ENCODE peak calls at places on chromosome 14, in four cellular contexts. One of them, this sample, is unnamed.

GRCh38 chr14:76958975-76959710 is 69.4 kb downstream of the IRF2BPL start:
- DNase-seq in fibroblast of the aortic adventitia: peak
- DNase-seq in astrocyte: peak
- DNase-seq in type B pancreatic cell: no peak
- DNase-seq in this sample: no peak

GRCh38 chr14:52937306-52937705 is 13.5 kb downstream of the FERMT2 start:
- DNase-seq in astrocyte: no peak
- DNase-seq in fibroblast of the aortic adventitia: no peak
- DNase-seq in type B pancreatic cell: no peak
- DNase-seq in this sample: no peak

GRCh38 chr14:52551696-52552062 is 626 bp downstream of the TXNDC16 start:
- DNase-seq in type B pancreatic cell: no peak
- DNase-seq in fibroblast of the aortic adventitia: peak
- DNase-seq in astrocyte: peak
- DNase-seq in this sample: peak

GRCh38 chr14:61812347-61813100 is 50.3 kb downstream of the SNAPC1 start:
- DNase-seq in fibroblast of the aortic adventitia: no peak
- DNase-seq in type B pancreatic cell: no peak
- DNase-seq in astrocyte: peak
- DNase-seq in this sample: peak

GRCh38 chr14:64704743-64705405 is 650 bp downstream of the PLEKHG3 start:
- DNase-seq in fibroblast of the aortic adventitia: no peak
- DNase-seq in type B pancreatic cell: no peak
- DNase-seq in astrocyte: no peak
- DNase-seq in this sample: no peak

GRCh38 chr14:80927385-80927989 is 14.1 kb downstream of the CEP128 start:
- DNase-seq in type B pancreatic cell: no peak
- DNase-seq in astrocyte: no peak
- DNase-seq in fibroblast of the aortic adventitia: no peak
- DNase-seq in this sample: no peak

GRCh38 chr14:77067632-77068514 is 30.2 kb upstream of the CIPC start:
- DNase-seq in type B pancreatic cell: peak
- DNase-seq in astrocyte: peak
- DNase-seq in fibroblast of the aortic adventitia: peak
- DNase-seq in this sample: peak

GRCh38 chr14:65239143-65239672 is 136.9 kb upstream of the MAX start:
- DNase-seq in type B pancreatic cell: no peak
- DNase-seq in fibroblast of the aortic adventitia: peak
- DNase-seq in astrocyte: peak
- DNase-seq in this sample: peak

GRCh38 chr14:88831285-88831684 is 6.8 kb downstream of the TTC8 start:
- DNase-seq in fibroblast of the aortic adventitia: peak
- DNase-seq in type B pancreatic cell: no peak
- DNase-seq in astrocyte: peak
- DNase-seq in this sample: peak

GRCh38 chr14:93232159-93232558 is 25.1 kb downstream of the UBR7 start:
- DNase-seq in astrocyte: no peak
- DNase-seq in fibroblast of the aortic adventitia: no peak
- DNase-seq in type B pancreatic cell: no peak
- DNase-seq in this sample: no peak

GRCh38 chr14:80390911-80391310 is 179.6 kb upstream of the DIO2 start:
- DNase-seq in type B pancreatic cell: no peak
- DNase-seq in astrocyte: peak
- DNase-seq in fibroblast of the aortic adventitia: peak
- DNase-seq in this sample: peak

GRCh38 chr14:69493038-69493437 is 8.5 kb downstream of the PLEKHD1 start:
- DNase-seq in fibroblast of the aortic adventitia: no peak
- DNase-seq in astrocyte: no peak
- DNase-seq in type B pancreatic cell: no peak
- DNase-seq in this sample: no peak

GRCh38 chr14:84343637-84344036 is 1186.3 kb upstream of the FLRT2 start:
- DNase-seq in astrocyte: peak
- DNase-seq in type B pancreatic cell: no peak
- DNase-seq in fibroblast of the aortic adventitia: peak
- DNase-seq in this sample: peak

GRCh38 chr14:20692111-20692751 is 3.7 kb downstream of the ANG start:
- DNase-seq in type B pancreatic cell: no peak
- DNase-seq in fibroblast of the aortic adventitia: no peak
- DNase-seq in astrocyte: no peak
- DNase-seq in this sample: no peak

GRCh38 chr14:100648474-100649172 is 61.4 kb upstream of the BEGAIN start:
- DNase-seq in type B pancreatic cell: no peak
- DNase-seq in astrocyte: no peak
- DNase-seq in fibroblast of the aortic adventitia: no peak
- DNase-seq in this sample: no peak

GRCh38 chr14:100644784-100645183 is 57.6 kb upstream of the BEGAIN start:
- DNase-seq in astrocyte: no peak
- DNase-seq in type B pancreatic cell: no peak
- DNase-seq in fibroblast of the aortic adventitia: no peak
- DNase-seq in this sample: no peak

GRCh38 chr14:100644383-100644782 is 57.2 kb upstream of the BEGAIN start:
- DNase-seq in type B pancreatic cell: no peak
- DNase-seq in fibroblast of the aortic adventitia: no peak
- DNase-seq in astrocyte: no peak
- DNase-seq in this sample: no peak

GRCh38 chr14:100645200-100645985 is 58.2 kb upstream of the BEGAIN start:
- DNase-seq in type B pancreatic cell: peak
- DNase-seq in fibroblast of the aortic adventitia: peak
- DNase-seq in astrocyte: peak
- DNase-seq in this sample: peak

GRCh38 chr14:100645986-100646314 is 58.7 kb upstream of the BEGAIN start:
- DNase-seq in astrocyte: no peak
- DNase-seq in fibroblast of the aortic adventitia: no peak
- DNase-seq in type B pancreatic cell: no peak
- DNase-seq in this sample: no peak
- TF ChIP-seq CTCF in astrocyte: no peak
- TF ChIP-seq CTCF in fibroblast of the aortic adventitia: no peak
- TF ChIP-seq CTCF in type B pancreatic cell: peak
- TF ChIP-seq CTCF in this sample: no peak

DNA sequence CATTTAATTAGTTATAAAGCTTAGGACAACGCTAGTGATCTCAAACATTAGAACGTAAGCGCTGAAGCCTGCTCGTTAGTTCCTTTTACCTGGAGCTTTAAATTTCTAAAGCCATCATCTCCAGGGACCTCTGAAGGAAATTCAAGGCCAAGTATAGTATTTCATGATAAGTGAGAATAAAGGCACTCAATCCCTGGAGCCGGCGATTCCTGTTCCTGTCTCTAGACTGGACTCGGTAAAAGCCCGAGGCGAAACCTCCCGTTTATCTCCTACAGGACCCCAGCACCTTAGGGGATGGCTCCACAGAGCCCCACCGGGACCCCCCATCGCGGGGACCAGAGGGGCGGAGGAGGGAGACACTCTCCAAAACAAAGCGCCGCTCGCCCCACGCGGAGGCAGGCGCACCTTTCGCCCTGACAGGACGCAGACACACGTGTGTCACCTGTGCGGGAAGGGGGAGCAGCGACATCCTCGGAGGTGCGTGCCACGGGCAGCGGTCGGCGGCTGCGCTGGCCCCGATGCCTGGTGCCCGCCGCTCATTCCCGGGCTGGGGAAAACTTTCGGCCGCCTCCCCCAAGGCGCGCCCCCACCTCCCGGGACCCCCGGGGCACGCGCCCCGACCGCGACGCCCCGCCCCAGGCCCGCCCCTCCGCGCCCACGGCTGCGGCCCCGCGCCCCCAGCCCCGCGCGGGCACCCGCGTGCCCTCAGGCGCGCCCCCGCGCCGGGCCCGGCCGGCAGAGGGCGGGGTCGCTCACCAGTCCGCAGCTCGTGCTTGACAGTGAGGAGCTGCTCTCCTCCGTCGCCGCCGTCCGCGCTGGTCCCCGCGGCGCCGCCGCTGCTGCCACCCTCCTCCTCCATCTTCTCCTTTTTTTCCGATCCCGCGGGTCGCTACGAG is 617 bp downstream of the RPS6KA5 start:
- DNase-seq in fibroblast of the aortic adventitia: peak
- DNase-seq in type B pancreatic cell: peak
- DNase-seq in astrocyte: no peak
- DNase-seq in this sample: peak
- TF ChIP-seq CTCF in fibroblast of the aortic adventitia: no peak
- TF ChIP-seq CTCF in type B pancreatic cell: peak
- TF ChIP-seq CTCF in astrocyte: no peak
- TF ChIP-seq CTCF in this sample: no peak

GRCh38 chr14:51462706-51463105 is 189.0 kb upstream of the FRMD6 start:
- DNase-seq in type B pancreatic cell: no peak
- DNase-seq in astrocyte: no peak
- DNase-seq in fibroblast of the aortic adventitia: no peak
- DNase-seq in this sample: no peak

GRCh38 chr14:51460051-51460450 is 191.7 kb upstream of the FRMD6 start:
- DNase-seq in fibroblast of the aortic adventitia: no peak
- DNase-seq in type B pancreatic cell: no peak
- DNase-seq in astrocyte: no peak
- DNase-seq in this sample: peak

GRCh38 chr14:51464411-51464810 is 187.3 kb upstream of the FRMD6 start:
- DNase-seq in astrocyte: no peak
- DNase-seq in type B pancreatic cell: no peak
- DNase-seq in fibroblast of the aortic adventitia: no peak
- DNase-seq in this sample: no peak

GRCh38 chr14:51463461-51463860 is 188.2 kb upstream of the FRMD6 start:
- DNase-seq in astrocyte: no peak
- DNase-seq in type B pancreatic cell: no peak
- DNase-seq in fibroblast of the aortic adventitia: no peak
- DNase-seq in this sample: no peak

DNA sequence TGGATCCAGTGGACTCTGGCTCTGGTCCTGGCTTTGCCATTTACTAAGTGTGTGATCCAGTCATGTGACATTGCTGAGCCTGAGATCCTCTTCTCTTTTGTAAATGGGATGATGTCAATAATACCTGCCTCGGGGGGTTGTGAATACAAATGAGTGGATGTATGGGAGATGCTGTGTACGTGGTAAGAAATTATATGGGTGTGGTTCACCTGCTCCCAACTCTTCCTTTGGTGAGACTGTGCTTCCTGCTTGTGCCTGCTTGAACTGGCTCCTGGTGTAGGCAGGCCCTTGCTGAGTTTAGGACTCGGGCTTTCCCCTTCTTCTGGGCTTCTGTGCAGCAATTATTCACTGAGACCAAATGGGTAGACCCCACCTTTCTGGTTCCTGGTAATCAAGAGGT is 189.5 kb upstream of the FRMD6 start:
- DNase-seq in astrocyte: no peak
- DNase-seq in fibroblast of the aortic adventitia: no peak
- DNase-seq in type B pancreatic cell: no peak
- DNase-seq in this sample: no peak
- TF ChIP-seq CTCF in astrocyte: no peak
- TF ChIP-seq CTCF in fibroblast of the aortic adventitia: no peak
- TF ChIP-seq CTCF in type B pancreatic cell: no peak
- TF ChIP-seq CTCF in this sample: no peak

GRCh38 chr14:67485501-67486095 is 2.9 kb downstream of the TMEM229B start:
- DNase-seq in fibroblast of the aortic adventitia: no peak
- DNase-seq in type B pancreatic cell: no peak
- DNase-seq in astrocyte: no peak
- DNase-seq in this sample: peak
- TF ChIP-seq CTCF in fibroblast of the aortic adventitia: no peak
- TF ChIP-seq CTCF in type B pancreatic cell: no peak
- TF ChIP-seq CTCF in astrocyte: no peak
- TF ChIP-seq CTCF in this sample: peak

DNA sequence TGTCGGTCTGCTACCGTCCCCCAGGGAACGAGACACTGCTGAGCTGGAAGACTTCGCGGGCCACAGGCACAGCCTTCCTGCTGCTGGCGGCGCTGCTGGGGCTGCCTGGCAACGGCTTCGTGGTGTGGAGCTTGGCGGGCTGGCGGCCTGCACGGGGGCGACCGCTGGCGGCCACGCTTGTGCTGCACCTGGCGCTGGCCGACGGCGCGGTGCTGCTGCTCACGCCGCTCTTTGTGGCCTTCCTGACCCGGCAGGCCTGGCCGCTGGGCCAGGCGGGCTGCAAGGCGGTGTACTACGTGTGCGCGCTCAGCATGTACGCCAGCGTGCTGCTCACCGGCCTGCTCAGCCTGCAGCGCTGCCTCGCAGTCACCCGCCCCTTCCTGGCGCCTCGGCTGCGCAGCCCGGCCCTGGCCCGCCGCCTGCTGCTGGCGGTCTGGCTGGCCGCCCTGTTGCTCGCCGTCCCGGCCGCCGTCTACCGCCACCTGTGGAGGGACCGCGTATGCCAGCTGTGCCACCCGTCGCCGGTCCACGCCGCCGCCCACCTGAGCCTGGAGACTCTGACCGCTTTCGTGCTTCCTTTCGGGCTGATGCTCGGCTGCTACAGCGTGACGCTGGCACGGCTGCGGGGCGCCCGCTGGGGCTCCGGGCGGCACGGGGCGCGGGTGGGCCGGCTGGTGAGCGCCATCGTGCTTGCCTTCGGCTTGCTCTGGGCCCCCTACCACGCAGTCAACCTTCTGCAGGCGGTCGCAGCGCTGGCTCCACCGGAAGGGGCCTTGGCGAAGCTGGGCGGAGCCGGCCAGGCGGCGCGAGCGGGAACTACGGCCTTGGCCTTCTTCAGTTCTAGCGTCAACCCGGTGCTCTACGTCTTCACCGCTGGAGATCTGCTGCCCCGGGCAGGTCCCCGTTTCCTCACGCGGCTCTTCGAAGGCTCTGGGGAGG is at the start of gene LTB4R:
- DNase-seq in type B pancreatic cell: no peak
- DNase-seq in astrocyte: peak
- DNase-seq in fibroblast of the aortic adventitia: peak
- DNase-seq in this sample: peak
- TF ChIP-seq CTCF in type B pancreatic cell: no peak
- TF ChIP-seq CTCF in astrocyte: no peak
- TF ChIP-seq CTCF in fibroblast of the aortic adventitia: peak
- TF ChIP-seq CTCF in this sample: peak

GRCh38 chr14:28280997-28281598 is 485.5 kb upstream of the FOXG1 start:
- DNase-seq in astrocyte: no peak
- DNase-seq in type B pancreatic cell: no peak
- DNase-seq in fibroblast of the aortic adventitia: no peak
- DNase-seq in this sample: no peak

GRCh38 chr14:28280530-28280929 is 486.1 kb upstream of the FOXG1 start:
- DNase-seq in astrocyte: no peak
- DNase-seq in fibroblast of the aortic adventitia: no peak
- DNase-seq in type B pancreatic cell: no peak
- DNase-seq in this sample: no peak
- TF ChIP-seq CTCF in astrocyte: no peak
- TF ChIP-seq CTCF in fibroblast of the aortic adventitia: no peak
- TF ChIP-seq CTCF in type B pancreatic cell: no peak
- TF ChIP-seq CTCF in this sample: no peak

GRCh38 chr14:90785474-90785873 is 30.8 kb downstream of the TTC7B start:
- DNase-seq in astrocyte: no peak
- DNase-seq in fibroblast of the aortic adventitia: no peak
- DNase-seq in type B pancreatic cell: no peak
- DNase-seq in this sample: peak
- TF ChIP-seq CTCF in astrocyte: no peak
- TF ChIP-seq CTCF in fibroblast of the aortic adventitia: no peak
- TF ChIP-seq CTCF in type B pancreatic cell: no peak
- TF ChIP-seq CTCF in this sample: peak